ENCODE peak calls at places on chromosomes 3 and 15, in seven cellular contexts. N is mucosa of descending colon; M is endothelial cell; X is brain microvascular endothelial cell; K is CD8-positive, alpha-beta T cell; E is tibial nerve; R is left ventricle myocardium inferior. H is an unnamed sample.

GRCh38 chr15:45205192-45205591 is 17.4 kb upstream of the SHF start:
- DNase-seq in N (no peak), M (peak; percentile 76), X (peak; percentile 57), K (no peak), E (no peak), R (peak; percentile 35), H (peak; percentile 85)

GRCh38 chr3:101879102-101879501 is 29.8 kb downstream of the NFKBIZ start:
- DNase-seq in N (no peak), M (no peak), X (no peak), K (no peak), E (no peak), R (no peak), H (no peak)

GRCh38 chr3:153182491-153182890 is 20.5 kb downstream of the RAP2B start:
- DNase-seq in N (no peak), M (no peak), X (no peak), K (no peak), E (no peak), R (no peak), H (no peak)

GRCh38 chr3:164467027-164467426 is 611.3 kb downstream of the SI start:
- DNase-seq in N (no peak), M (no peak), X (no peak), K (no peak), E (no peak), R (no peak), H (no peak)

GRCh38 chr3:33067484-33067883 is 29.5 kb downstream of the GLB1 start:
- DNase-seq in N (no peak), M (no peak), X (peak; percentile 15), K (no peak), E (no peak), R (no peak), H (no peak)

GRCh38 chr15:40441012-40441735 is 421 bp downstream of the BAHD1 start:
- DNase-seq in N (no peak), M (peak; percentile 59), X (no peak), K (no peak), E (peak; percentile 27), R (no peak), H (peak; percentile 53)

GRCh38 chr3:150203273-150203672 is 204.8 kb upstream of the TSC22D2 start:
- DNase-seq in N (no peak), M (no peak), X (no peak), K (no peak), E (no peak), R (no peak), H (no peak)

GRCh38 chr3:51436998-51437639 is 46.0 kb downstream of the RBM15B start:
- DNase-seq in N (no peak), M (no peak), X (no peak), K (no peak), E (no peak), R (no peak), H (no peak)

GRCh38 chr3:56725175-56725574 is 42.1 kb upstream of the TASOR start:
- DNase-seq in N (no peak), M (no peak), X (no peak), K (peak; percentile 73), E (no peak), R (no peak), H (no peak)

GRCh38 chr3:31952205-31952604 is 28.9 kb downstream of the OSBPL10 start:
- DNase-seq in N (peak; percentile 64), M (no peak), X (no peak), K (no peak), E (no peak), R (no peak), H (no peak)

GRCh38 chr15:65901336-65901735 is 32.0 kb downstream of the RAB11A start:
- DNase-seq in N (no peak), M (no peak), X (no peak), K (no peak), E (no peak), R (no peak), H (no peak)

GRCh38 chr3:88203537-88204143 is 53.9 kb downstream of the C3orf38 start:
- DNase-seq in N (no peak), M (peak; percentile 82), X (peak; percentile 83), K (peak; percentile 51), E (peak; percentile 68), R (peak; percentile 54), H (peak; percentile 77)

GRCh38 chr3:150798122-150798618 is 35.2 kb upstream of the SIAH2 start:
- DNase-seq in N (no peak), M (peak; percentile 16), X (no peak), K (no peak), E (no peak), R (no peak), H (no peak)

GRCh38 chr3:197516517-197516889 is 39.3 kb downstream of the BDH1 start:
- DNase-seq in N (no peak), M (no peak), X (peak; percentile 93), K (no peak), E (no peak), R (no peak), H (no peak)

GRCh38 chr3:55893045-55893664 is 406.0 kb upstream of the WNT5A start:
- DNase-seq in N (no peak), M (no peak), X (peak; percentile 31), K (no peak), E (no peak), R (no peak), H (no peak)

GRCh38 chr3:1207904-1208303 is 115.1 kb downstream of the CNTN6 start:
- DNase-seq in N (no peak), M (no peak), X (no peak), K (no peak), E (no peak), R (no peak), H (no peak)

GRCh38 chr3:194321666-194322640 is 29.2 kb downstream of the CPN2 start:
- DNase-seq in N (no peak), M (no peak), X (no peak), K (no peak), E (no peak), R (no peak), H (no peak)

GRCh38 chr3:48232232-48232631 is 8.7 kb upstream of the ZNF589 start:
- DNase-seq in N (no peak), M (no peak), X (no peak), K (no peak), E (no peak), R (no peak), H (no peak)

GRCh38 chr3:49671291-49672288 is 2.6 kb upstream of the APEH start:
- DNase-seq in N (no peak), M (peak; percentile 78), X (no peak), K (peak; percentile 82), E (no peak), R (peak; percentile 52), H (peak; percentile 78)

GRCh38 chr15:96264801-96265515 is 65.5 kb upstream of the NR2F2 start:
- DNase-seq in N (no peak), M (no peak), X (peak; percentile 72), K (no peak), E (no peak), R (no peak), H (peak; percentile 30)

GRCh38 chr3:9778102-9778501 is 8.4 kb upstream of the CAMK1 start:
- DNase-seq in N (no peak), M (no peak), X (peak; percentile 43), K (no peak), E (no peak), R (no peak), H (peak; percentile 56)

GRCh38 chr15:76149291-76149910 is 89.6 kb downstream of the TMEM266 start:
- DNase-seq in N (no peak), M (no peak), X (no peak), K (no peak), E (no peak), R (no peak), H (no peak)

GRCh38 chr15:76056931-76057330 is 2.9 kb upstream of the TMEM266 start:
- DNase-seq in N (no peak), M (no peak), X (no peak), K (no peak), E (no peak), R (no peak), H (no peak)

GRCh38 chr3:181847276-181847675 is 135.6 kb downstream of the SOX2 start:
- DNase-seq in N (no peak), M (no peak), X (no peak), K (no peak), E (no peak), R (no peak), H (no peak)

GRCh38 chr3:197718904-197719303 is 17.8 kb downstream of the RUBCN start:
- DNase-seq in N (no peak), M (no peak), X (peak; percentile 94), K (no peak), E (no peak), R (no peak), H (no peak)

GRCh38 chr3:72485649-72486048 is 362.6 kb downstream of the SHQ1 start:
- DNase-seq in N (no peak), M (no peak), X (no peak), K (no peak), E (no peak), R (peak; percentile 36), H (no peak)

GRCh38 chr3:150256336-150256735 is 151.8 kb upstream of the TSC22D2 start:
- DNase-seq in N (no peak), M (no peak), X (no peak), K (no peak), E (no peak), R (no peak), H (no peak)

GRCh38 chr3:59016930-59017616 is 32.8 kb downstream of the CFAP20DC start:
- DNase-seq in N (no peak), M (no peak), X (no peak), K (no peak), E (no peak), R (no peak), H (no peak)

GRCh38 chr3:170222647-170223541 is 670 bp downstream of the PRKCI start:
- DNase-seq in N (no peak), M (no peak), X (peak; percentile 11), K (peak; percentile 50), E (no peak), R (no peak), H (peak; percentile 72)

GRCh38 chr3:42097166-42097946 is 6.2 kb downstream of the TRAK1 start:
- DNase-seq in N (no peak), M (no peak), X (peak; percentile 73), K (no peak), E (no peak), R (no peak), H (peak; percentile 42)
- TF ChIP-seq CTCF in N (no peak), M (no peak), X (no peak), K (no peak), E (no peak), R (peak; percentile 34), H (no peak)

DNA sequence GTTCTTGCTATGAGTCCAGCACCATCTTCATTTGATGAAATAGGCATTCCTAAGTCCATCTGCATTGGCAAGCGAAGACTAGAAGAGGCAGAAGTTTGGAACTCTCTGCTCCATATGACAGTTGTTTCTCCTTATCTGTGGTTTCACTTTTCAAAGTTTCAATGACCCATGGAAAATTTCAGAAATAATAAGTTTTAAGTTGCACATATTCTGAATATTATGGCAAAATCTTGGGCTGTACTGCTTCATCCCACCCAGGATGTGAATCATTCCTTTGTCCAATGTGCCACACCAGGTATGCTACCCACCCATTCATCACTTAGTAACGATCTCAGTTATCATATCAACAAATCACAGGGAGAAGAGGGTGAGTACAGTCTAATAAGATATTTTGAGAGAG is 647.9 kb downstream of the GRM7 start:
- DNase-seq in N (no peak), M (no peak), X (peak; percentile 0), K (no peak), E (no peak), R (no peak), H (peak; percentile 38)
- TF ChIP-seq CTCF in N (no peak), M (no peak), X (no peak), K (no peak), E (no peak), R (no peak), H (no peak)

GRCh38 chr15:77650285-77650684 is 17.6 kb upstream of the LINGO1 start:
- DNase-seq in N (no peak), M (peak; percentile 77), X (peak; percentile 23), K (no peak), E (no peak), R (no peak), H (peak; percentile 67)
- TF ChIP-seq CTCF in N (no peak), M (peak; percentile 70), X (peak; percentile 63), K (no peak), E (no peak), R (peak; percentile 26), H (peak; percentile 39)

GRCh38 chr15:61828008-61828407 is 232.2 kb downstream of the VPS13C start:
- DNase-seq in N (no peak), M (no peak), X (no peak), K (no peak), E (no peak), R (no peak), H (no peak)
- TF ChIP-seq CTCF in N (no peak), M (no peak), X (peak; percentile 32), K (no peak), E (no peak), R (no peak), H (no peak)